ENCODE peak calls at places on chromosomes 16 and 17, in nine cellular contexts. M is colonic mucosa; J is activated CD4-positive, alpha-beta T cell treated with anti-CD3 and anti-CD28 coated beads, Interleukin-2, amount 10 ng/mL, durations not matched to agents 7 days and 5 days; O is CD4-positive, alpha-beta T cell; L is activated CD4-positive, CD25-positive, alpha-beta regulatory T cell; G is ELF-1; T is activated CD8-positive, alpha-beta memory T cell treated with anti-CD3 and anti-CD28 coated beads, Interleukin-2, amount 10 ng/mL, durations not matched to agents 7 days and 5 days; W is HEK293T; E is occipital lobe. F is an unnamed sample.

GRCh38 chr16:8761078-8761477 is 36.4 kb downstream of the TMEM186 start:
- DNase-seq in M (no peak), J (no peak), O (no peak), L (no peak), G (no peak), T (no peak), W (no peak), E (no peak), F (no peak)

GRCh38 chr17:1312261-1312870 is 32.9 kb downstream of the TRARG1 start:
- DNase-seq in M (no peak), J (peak; percentile 32), O (no peak), L (no peak), G (peak; percentile 36), T (no peak), W (peak; percentile 61), E (no peak), F (no peak)

GRCh38 chr16:17305694-17306093 is 165.1 kb downstream of the XYLT1 start:
- DNase-seq in M (no peak), J (no peak), O (no peak), L (no peak), G (no peak), T (peak; percentile 43), W (no peak), E (no peak), F (no peak)

GRCh38 chr16:466651-467050 is 41.2 kb downstream of the RAB11FIP3 start:
- DNase-seq in M (no peak), J (no peak), O (no peak), L (no peak), G (no peak), T (no peak), W (no peak), E (peak; percentile 64), F (no peak)

GRCh38 chr17:41544497-41544896 is 16.4 kb upstream of the KRT19 start:
- DNase-seq in M (peak; percentile 74), J (no peak), O (no peak), L (no peak), G (peak; percentile 70), T (no peak), W (no peak), E (no peak), F (no peak)

GRCh38 chr17:44001461-44001920 is 2.9 kb upstream of the NAGS start:
- DNase-seq in M (no peak), J (no peak), O (no peak), L (no peak), G (peak; percentile 20), T (no peak), W (no peak), E (no peak), F (no peak)

GRCh38 chr16:67833418-67834241 is 8.5 kb upstream of the THAP11 start:
- DNase-seq in M (peak; percentile 97), J (peak; percentile 96), O (peak; percentile 89), L (peak; percentile 80), G (peak; percentile 94), T (peak; percentile 97), W (peak; percentile 97), E (peak; percentile 87), F (peak; percentile 93)

GRCh38 chr17:61813211-61813610 is 50.1 kb downstream of the BRIP1 start:
- DNase-seq in M (no peak), J (no peak), O (no peak), L (no peak), G (no peak), T (no peak), W (no peak), E (no peak), F (no peak)

GRCh38 chr17:74545456-74546230 is at the start of gene CD300C:
- DNase-seq in M (peak; percentile 25), J (no peak), O (no peak), L (no peak), G (no peak), T (peak; percentile 69), W (no peak), E (no peak), F (peak; percentile 23)

GRCh38 chr17:49739662-49740271 is 24.2 kb downstream of the FAM117A start:
- DNase-seq in M (peak; percentile 52), J (peak; percentile 95), O (peak; percentile 91), L (peak; percentile 96), G (no peak), T (peak; percentile 95), W (no peak), E (no peak), F (no peak)

GRCh38 chr16:24764916-24765315 is 35.5 kb downstream of the TNRC6A start:
- DNase-seq in M (no peak), J (no peak), O (no peak), L (no peak), G (no peak), T (no peak), W (no peak), E (no peak), F (no peak)

GRCh38 chr17:79465011-79466006 is 145.5 kb downstream of the RBFOX3 start:
- DNase-seq in M (no peak), J (no peak), O (no peak), L (no peak), G (no peak), T (no peak), W (no peak), E (peak; percentile 45), F (no peak)

GRCh38 chr17:6753565-6753964 is 2.3 kb upstream of the XAF1 start:
- DNase-seq in M (no peak), J (no peak), O (no peak), L (no peak), G (no peak), T (no peak), W (no peak), E (no peak), F (no peak)

GRCh38 chr17:45287526-45288264 is 25.8 kb upstream of the SPATA32 start:
- DNase-seq in M (no peak), J (no peak), O (no peak), L (no peak), G (no peak), T (no peak), W (no peak), E (no peak), F (no peak)

GRCh38 chr16:13070268-13070667 is 168.9 kb downstream of the SHISA9 start:
- DNase-seq in M (no peak), J (no peak), O (no peak), L (no peak), G (peak; percentile 83), T (no peak), W (no peak), E (peak; percentile 77), F (peak; percentile 9)

GRCh38 chr17:22492331-22492730 is 800.0 kb downstream of the KCNJ18 start:
- DNase-seq in M (no peak), J (no peak), O (no peak), L (no peak), G (no peak), T (no peak), W (no peak), E (no peak), F (no peak)

GRCh38 chr16:20359997-20360396 is 7.5 kb upstream of the UMOD start:
- DNase-seq in M (no peak), J (no peak), O (no peak), L (no peak), G (peak; percentile 8), T (no peak), W (peak; percentile 32), E (no peak), F (no peak)

GRCh38 chr17:386145-386876 is 33.7 kb upstream of the RPH3AL start:
- DNase-seq in M (peak; percentile 89), J (peak; percentile 54), O (peak; percentile 63), L (peak; percentile 51), G (peak; percentile 69), T (peak; percentile 72), W (peak; percentile 83), E (no peak), F (peak; percentile 23)

GRCh38 chr16:26546573-26546972 is 520.2 kb upstream of the C16orf82 start:
- DNase-seq in M (no peak), J (no peak), O (no peak), L (no peak), G (no peak), T (no peak), W (no peak), E (no peak), F (no peak)

GRCh38 chr16:50478021-50478772 is 70.0 kb upstream of the NKD1 start:
- DNase-seq in M (no peak), J (no peak), O (no peak), L (no peak), G (no peak), T (no peak), W (no peak), E (no peak), F (no peak)

GRCh38 chr17:42180922-42181850 is at the start of gene KCNH4:
- DNase-seq in M (peak; percentile 74), J (peak; percentile 93), O (peak; percentile 81), L (peak; percentile 61), G (peak; percentile 67), T (peak; percentile 91), W (peak; percentile 85), E (peak; percentile 84), F (peak; percentile 67)

GRCh38 chr17:7496470-7497227 is 12.5 kb downstream of the POLR2A start:
- DNase-seq in M (no peak), J (no peak), O (no peak), L (no peak), G (no peak), T (no peak), W (no peak), E (no peak), F (no peak)

GRCh38 chr16:73052441-73053030 is 4.6 kb upstream of the ZFHX3 start:
- DNase-seq in M (no peak), J (no peak), O (no peak), L (no peak), G (no peak), T (no peak), W (no peak), E (no peak), F (no peak)

GRCh38 chr16:74580828-74581227 is 26.1 kb downstream of the GLG1 start:
- DNase-seq in M (no peak), J (no peak), O (no peak), L (no peak), G (no peak), T (no peak), W (no peak), E (no peak), F (no peak)

GRCh38 chr17:7932483-7932891 is 481 bp downstream of the CNTROB start:
- DNase-seq in M (peak; percentile 45), J (peak; percentile 45), O (no peak), L (no peak), G (peak; percentile 52), T (peak; percentile 58), W (peak; percentile 41), E (no peak), F (peak; percentile 22)

GRCh38 chr16:24538756-24539294 is 541 bp upstream of the RBBP6 start:
- DNase-seq in M (no peak), J (no peak), O (no peak), L (no peak), G (no peak), T (no peak), W (peak; percentile 56), E (no peak), F (no peak)

GRCh38 chr17:34252138-34252889 is 2.8 kb upstream of the CCL2 start:
- DNase-seq in M (peak; percentile 73), J (no peak), O (no peak), L (no peak), G (peak; percentile 32), T (no peak), W (no peak), E (peak; percentile 71), F (peak; percentile 63)

GRCh38 chr16:67811899-67812298 is 5.2 kb downstream of the TSNAXIP1 start:
- DNase-seq in M (no peak), J (no peak), O (no peak), L (no peak), G (no peak), T (no peak), W (no peak), E (no peak), F (no peak)

F was measured in midbrain.